ENCODE peak calls at places on chromosomes 6 and 20, in ten cellular contexts. One of them, this sample, is unnamed.

GRCh38 chr20:34675993-34676641 is 775 bp downstream of the PIGU start:
- DNase-seq in AG08395: no peak
- DNase-seq in SK-MEL-5: no peak
- DNase-seq in activated naive CD4-positive, alpha-beta T cell: no peak
- DNase-seq in stimulated activated CD4-positive, alpha-beta T cell treated with anti-CD3 and anti-CD28 coated beads, Interleukin-12 subunit alpha, Interleukin-12 subunit beta, amount 100 ng/mL, for 4 hours: no peak
- DNase-seq in fibroblast of the aortic adventitia: no peak
- DNase-seq in activated T-cell treated with anti-CD3 and anti-CD28 coated beads for 48 hours: no peak
- DNase-seq in AG10803: no peak
- DNase-seq in activated naive CD8-positive, alpha-beta T cell treated with anti-CD3 and anti-CD28 coated beads for 36 hours: no peak
- DNase-seq in BJ: no peak
- DNase-seq in this sample: no peak

GRCh38 chr6:11607381-11607780 is 69.8 kb downstream of the TMEM170B start:
- DNase-seq in AG08395: peak; percentile 37
- DNase-seq in SK-MEL-5: no peak
- DNase-seq in activated naive CD4-positive, alpha-beta T cell: no peak
- DNase-seq in stimulated activated CD4-positive, alpha-beta T cell treated with anti-CD3 and anti-CD28 coated beads, Interleukin-12 subunit alpha, Interleukin-12 subunit beta, amount 100 ng/mL, for 4 hours: no peak
- DNase-seq in fibroblast of the aortic adventitia: peak; percentile 68
- DNase-seq in activated T-cell treated with anti-CD3 and anti-CD28 coated beads for 48 hours: no peak
- DNase-seq in AG10803: peak; percentile 65
- DNase-seq in activated naive CD8-positive, alpha-beta T cell treated with anti-CD3 and anti-CD28 coated beads for 36 hours: no peak
- DNase-seq in BJ: no peak
- DNase-seq in this sample: no peak

GRCh38 chr6:29926795-29927427 is 15.4 kb upstream of the HLA-A start:
- DNase-seq in AG08395: peak; percentile 76
- DNase-seq in SK-MEL-5: no peak
- DNase-seq in activated naive CD4-positive, alpha-beta T cell: peak; percentile 57
- DNase-seq in stimulated activated CD4-positive, alpha-beta T cell treated with anti-CD3 and anti-CD28 coated beads, Interleukin-12 subunit alpha, Interleukin-12 subunit beta, amount 100 ng/mL, for 4 hours: peak; percentile 79
- DNase-seq in fibroblast of the aortic adventitia: peak; percentile 46
- DNase-seq in activated T-cell treated with anti-CD3 and anti-CD28 coated beads for 48 hours: peak; percentile 76
- DNase-seq in AG10803: peak; percentile 71
- DNase-seq in activated naive CD8-positive, alpha-beta T cell treated with anti-CD3 and anti-CD28 coated beads for 36 hours: peak; percentile 52
- DNase-seq in BJ: no peak
- DNase-seq in this sample: peak; percentile 62

GRCh38 chr6:32833599-32834155 is 4.9 kb downstream of the TAP2 start:
- DNase-seq in AG08395: no peak
- DNase-seq in SK-MEL-5: peak; percentile 73
- DNase-seq in activated naive CD4-positive, alpha-beta T cell: no peak
- DNase-seq in stimulated activated CD4-positive, alpha-beta T cell treated with anti-CD3 and anti-CD28 coated beads, Interleukin-12 subunit alpha, Interleukin-12 subunit beta, amount 100 ng/mL, for 4 hours: no peak
- DNase-seq in fibroblast of the aortic adventitia: no peak
- DNase-seq in activated T-cell treated with anti-CD3 and anti-CD28 coated beads for 48 hours: no peak
- DNase-seq in AG10803: no peak
- DNase-seq in activated naive CD8-positive, alpha-beta T cell treated with anti-CD3 and anti-CD28 coated beads for 36 hours: no peak
- DNase-seq in BJ: no peak
- DNase-seq in this sample: no peak

GRCh38 chr6:87029711-87030314 is 65.1 kb downstream of the CGA start:
- DNase-seq in AG08395: peak; percentile 46
- DNase-seq in SK-MEL-5: peak; percentile 65
- DNase-seq in activated naive CD4-positive, alpha-beta T cell: no peak
- DNase-seq in stimulated activated CD4-positive, alpha-beta T cell treated with anti-CD3 and anti-CD28 coated beads, Interleukin-12 subunit alpha, Interleukin-12 subunit beta, amount 100 ng/mL, for 4 hours: no peak
- DNase-seq in fibroblast of the aortic adventitia: peak; percentile 77
- DNase-seq in activated T-cell treated with anti-CD3 and anti-CD28 coated beads for 48 hours: no peak
- DNase-seq in AG10803: peak; percentile 69
- DNase-seq in activated naive CD8-positive, alpha-beta T cell treated with anti-CD3 and anti-CD28 coated beads for 36 hours: no peak
- DNase-seq in BJ: no peak
- DNase-seq in this sample: no peak

GRCh38 chr6:85360794-85361642 is 88.9 kb upstream of the NT5E start:
- DNase-seq in AG08395: peak; percentile 93
- DNase-seq in SK-MEL-5: peak; percentile 28
- DNase-seq in activated naive CD4-positive, alpha-beta T cell: no peak
- DNase-seq in stimulated activated CD4-positive, alpha-beta T cell treated with anti-CD3 and anti-CD28 coated beads, Interleukin-12 subunit alpha, Interleukin-12 subunit beta, amount 100 ng/mL, for 4 hours: no peak
- DNase-seq in fibroblast of the aortic adventitia: peak; percentile 92
- DNase-seq in activated T-cell treated with anti-CD3 and anti-CD28 coated beads for 48 hours: no peak
- DNase-seq in AG10803: peak; percentile 98
- DNase-seq in activated naive CD8-positive, alpha-beta T cell treated with anti-CD3 and anti-CD28 coated beads for 36 hours: no peak
- DNase-seq in BJ: peak; percentile 93
- DNase-seq in this sample: no peak

GRCh38 chr6:53615633-53616449 is 49.7 kb downstream of the KLHL31 start:
- DNase-seq in AG08395: peak; percentile 29
- DNase-seq in SK-MEL-5: no peak
- DNase-seq in activated naive CD4-positive, alpha-beta T cell: no peak
- DNase-seq in stimulated activated CD4-positive, alpha-beta T cell treated with anti-CD3 and anti-CD28 coated beads, Interleukin-12 subunit alpha, Interleukin-12 subunit beta, amount 100 ng/mL, for 4 hours: no peak
- DNase-seq in fibroblast of the aortic adventitia: peak; percentile 76
- DNase-seq in activated T-cell treated with anti-CD3 and anti-CD28 coated beads for 48 hours: no peak
- DNase-seq in AG10803: peak; percentile 33
- DNase-seq in activated naive CD8-positive, alpha-beta T cell treated with anti-CD3 and anti-CD28 coated beads for 36 hours: no peak
- DNase-seq in BJ: no peak
- DNase-seq in this sample: no peak

GRCh38 chr6:27138837-27139752 is 108.4 kb upstream of the PRSS16 start:
- DNase-seq in AG08395: no peak
- DNase-seq in SK-MEL-5: peak; percentile 79
- DNase-seq in activated naive CD4-positive, alpha-beta T cell: no peak
- DNase-seq in stimulated activated CD4-positive, alpha-beta T cell treated with anti-CD3 and anti-CD28 coated beads, Interleukin-12 subunit alpha, Interleukin-12 subunit beta, amount 100 ng/mL, for 4 hours: peak; percentile 53
- DNase-seq in fibroblast of the aortic adventitia: peak; percentile 54
- DNase-seq in activated T-cell treated with anti-CD3 and anti-CD28 coated beads for 48 hours: peak; percentile 71
- DNase-seq in AG10803: no peak
- DNase-seq in activated naive CD8-positive, alpha-beta T cell treated with anti-CD3 and anti-CD28 coated beads for 36 hours: peak; percentile 75
- DNase-seq in BJ: no peak
- DNase-seq in this sample: peak; percentile 37

GRCh38 chr6:152984387-152984872 is 1.6 kb upstream of the FBXO5 start:
- DNase-seq in AG08395: no peak
- DNase-seq in SK-MEL-5: peak; percentile 9
- DNase-seq in activated naive CD4-positive, alpha-beta T cell: no peak
- DNase-seq in stimulated activated CD4-positive, alpha-beta T cell treated with anti-CD3 and anti-CD28 coated beads, Interleukin-12 subunit alpha, Interleukin-12 subunit beta, amount 100 ng/mL, for 4 hours: no peak
- DNase-seq in fibroblast of the aortic adventitia: no peak
- DNase-seq in activated T-cell treated with anti-CD3 and anti-CD28 coated beads for 48 hours: no peak
- DNase-seq in AG10803: no peak
- DNase-seq in activated naive CD8-positive, alpha-beta T cell treated with anti-CD3 and anti-CD28 coated beads for 36 hours: no peak
- DNase-seq in BJ: no peak
- DNase-seq in this sample: no peak

GRCh38 chr6:3162565-3163247 is 5.4 kb upstream of the TUBB2A start:
- DNase-seq in AG08395: peak; percentile 77
- DNase-seq in SK-MEL-5: peak; percentile 89
- DNase-seq in activated naive CD4-positive, alpha-beta T cell: no peak
- DNase-seq in stimulated activated CD4-positive, alpha-beta T cell treated with anti-CD3 and anti-CD28 coated beads, Interleukin-12 subunit alpha, Interleukin-12 subunit beta, amount 100 ng/mL, for 4 hours: peak; percentile 53
- DNase-seq in fibroblast of the aortic adventitia: peak; percentile 70
- DNase-seq in activated T-cell treated with anti-CD3 and anti-CD28 coated beads for 48 hours: peak; percentile 48
- DNase-seq in AG10803: peak; percentile 82
- DNase-seq in activated naive CD8-positive, alpha-beta T cell treated with anti-CD3 and anti-CD28 coated beads for 36 hours: peak; percentile 64
- DNase-seq in BJ: no peak
- DNase-seq in this sample: peak; percentile 61

GRCh38 chr6:119096683-119097310 is 18.3 kb upstream of the FAM184A start:
- DNase-seq in AG08395: no peak
- DNase-seq in SK-MEL-5: peak; percentile 96
- DNase-seq in activated naive CD4-positive, alpha-beta T cell: no peak
- DNase-seq in stimulated activated CD4-positive, alpha-beta T cell treated with anti-CD3 and anti-CD28 coated beads, Interleukin-12 subunit alpha, Interleukin-12 subunit beta, amount 100 ng/mL, for 4 hours: no peak
- DNase-seq in fibroblast of the aortic adventitia: peak; percentile 69
- DNase-seq in activated T-cell treated with anti-CD3 and anti-CD28 coated beads for 48 hours: no peak
- DNase-seq in AG10803: peak; percentile 24
- DNase-seq in activated naive CD8-positive, alpha-beta T cell treated with anti-CD3 and anti-CD28 coated beads for 36 hours: no peak
- DNase-seq in BJ: no peak
- DNase-seq in this sample: peak; percentile 40

GRCh38 chr6:89803271-89803670 is 16.3 kb downstream of the MDN1 start:
- DNase-seq in AG08395: no peak
- DNase-seq in SK-MEL-5: no peak
- DNase-seq in activated naive CD4-positive, alpha-beta T cell: no peak
- DNase-seq in stimulated activated CD4-positive, alpha-beta T cell treated with anti-CD3 and anti-CD28 coated beads, Interleukin-12 subunit alpha, Interleukin-12 subunit beta, amount 100 ng/mL, for 4 hours: no peak
- DNase-seq in fibroblast of the aortic adventitia: no peak
- DNase-seq in activated T-cell treated with anti-CD3 and anti-CD28 coated beads for 48 hours: no peak
- DNase-seq in AG10803: no peak
- DNase-seq in activated naive CD8-positive, alpha-beta T cell treated with anti-CD3 and anti-CD28 coated beads for 36 hours: no peak
- DNase-seq in BJ: no peak
- DNase-seq in this sample: no peak

GRCh38 chr6:122454673-122455072 is 16.9 kb downstream of the SERINC1 start:
- DNase-seq in AG08395: no peak
- DNase-seq in SK-MEL-5: no peak
- DNase-seq in activated naive CD4-positive, alpha-beta T cell: no peak
- DNase-seq in stimulated activated CD4-positive, alpha-beta T cell treated with anti-CD3 and anti-CD28 coated beads, Interleukin-12 subunit alpha, Interleukin-12 subunit beta, amount 100 ng/mL, for 4 hours: no peak
- DNase-seq in fibroblast of the aortic adventitia: no peak
- DNase-seq in activated T-cell treated with anti-CD3 and anti-CD28 coated beads for 48 hours: no peak
- DNase-seq in AG10803: no peak
- DNase-seq in activated naive CD8-positive, alpha-beta T cell treated with anti-CD3 and anti-CD28 coated beads for 36 hours: no peak
- DNase-seq in BJ: no peak
- DNase-seq in this sample: no peak

This sample was measured in endothelial cell.